ENCODE peak calls at places on chromosomes 5 and 9, in seven cellular contexts. Z is hepatocyte; U is CD8-positive, alpha-beta T cell; J is fibroblast of pulmonary artery; M is bronchial epithelial cell; R is cardiac fibroblast; S is Peyer's patch. O is an unnamed sample.

GRCh38 chr5:78109891-78110324 is 184.6 kb downstream of the AP3B1 start:
- DNase-seq in Z (no peak), U (no peak), J (no peak), M (no peak), R (no peak), S (no peak), O (no peak)

GRCh38 chr5:177303121-177303924 is at the start of the genes PRELID1 and RAB24:
- DNase-seq in Z (peak; percentile 96), U (peak; percentile 82), J (peak; percentile 76), M (peak; percentile 47), R (peak; percentile 81), S (peak; percentile 96), O (peak; percentile 74)

GRCh38 chr5:75663621-75664285 is 52.5 kb downstream of the ANKDD1B start:
- DNase-seq in Z (no peak), U (no peak), J (no peak), M (no peak), R (no peak), S (no peak), O (no peak)

GRCh38 chr9:130215341-130216119 is 43.3 kb downstream of the NCS1 start:
- DNase-seq in Z (no peak), U (peak; percentile 8), J (peak; percentile 78), M (no peak), R (peak; percentile 32), S (no peak), O (peak; percentile 56)

GRCh38 chr5:137498736-137499505 is at the start of gene SPOCK1:
- DNase-seq in Z (peak; percentile 94), U (no peak), J (peak; percentile 81), M (peak; percentile 47), R (peak; percentile 75), S (peak; percentile 71), O (peak; percentile 63)

GRCh38 chr5:74653991-74654390 is 13.5 kb upstream of the ENC1 start:
- DNase-seq in Z (no peak), U (no peak), J (no peak), M (no peak), R (no peak), S (no peak), O (no peak)

GRCh38 chr5:159324986-159325385 is 5.3 kb downstream of the IL12B start:
- DNase-seq in Z (no peak), U (no peak), J (no peak), M (no peak), R (no peak), S (no peak), O (no peak)

GRCh38 chr5:96657068-96657467 is 5.1 kb upstream of the CAST start:
- DNase-seq in Z (peak; percentile 58), U (no peak), J (peak; percentile 88), M (peak; percentile 97), R (peak; percentile 95), S (peak; percentile 73), O (peak; percentile 94)

GRCh38 chr5:13659391-13659790 is 285.1 kb downstream of the DNAH5 start:
- DNase-seq in Z (no peak), U (no peak), J (peak; percentile 1), M (peak; percentile 37), R (no peak), S (no peak), O (peak; percentile 63)

GRCh38 chr5:23507278-23507685 is at the start of gene PRDM9:
- DNase-seq in Z (no peak), U (no peak), J (peak; percentile 81), M (peak; percentile 17), R (peak; percentile 43), S (no peak), O (no peak)

GRCh38 chr5:171308453-171309275 is at the start of gene TLX3:
- DNase-seq in Z (no peak), U (no peak), J (no peak), M (peak; percentile 48), R (no peak), S (no peak), O (peak; percentile 23)

GRCh38 chr5:154580422-154580821 is 102.4 kb upstream of the HAND1 start:
- DNase-seq in Z (no peak), U (no peak), J (no peak), M (no peak), R (no peak), S (no peak), O (no peak)

GRCh38 chr9:13282998-13283397 is 3.5 kb upstream of the MPDZ start:
- DNase-seq in Z (no peak), U (no peak), J (peak; percentile 40), M (no peak), R (peak; percentile 23), S (no peak), O (peak; percentile 42)

GRCh38 chr5:132659598-132660493 is 1.9 kb downstream of the IL13 start:
- DNase-seq in Z (no peak), U (no peak), J (no peak), M (no peak), R (no peak), S (no peak), O (no peak)

GRCh38 chr5:132658383-132659302 is 670 bp downstream of the IL13 start:
- DNase-seq in Z (no peak), U (no peak), J (no peak), M (no peak), R (no peak), S (no peak), O (no peak)

GRCh38 chr5:132655821-132656773 is 1.9 kb upstream of the IL13 start:
- DNase-seq in Z (peak; percentile 38), U (peak; percentile 35), J (no peak), M (no peak), R (peak; percentile 8), S (no peak), O (no peak)

GRCh38 chr5:132657676-132658382 is at the start of gene IL13:
- DNase-seq in Z (no peak), U (no peak), J (no peak), M (no peak), R (no peak), S (no peak), O (no peak)

DNA sequence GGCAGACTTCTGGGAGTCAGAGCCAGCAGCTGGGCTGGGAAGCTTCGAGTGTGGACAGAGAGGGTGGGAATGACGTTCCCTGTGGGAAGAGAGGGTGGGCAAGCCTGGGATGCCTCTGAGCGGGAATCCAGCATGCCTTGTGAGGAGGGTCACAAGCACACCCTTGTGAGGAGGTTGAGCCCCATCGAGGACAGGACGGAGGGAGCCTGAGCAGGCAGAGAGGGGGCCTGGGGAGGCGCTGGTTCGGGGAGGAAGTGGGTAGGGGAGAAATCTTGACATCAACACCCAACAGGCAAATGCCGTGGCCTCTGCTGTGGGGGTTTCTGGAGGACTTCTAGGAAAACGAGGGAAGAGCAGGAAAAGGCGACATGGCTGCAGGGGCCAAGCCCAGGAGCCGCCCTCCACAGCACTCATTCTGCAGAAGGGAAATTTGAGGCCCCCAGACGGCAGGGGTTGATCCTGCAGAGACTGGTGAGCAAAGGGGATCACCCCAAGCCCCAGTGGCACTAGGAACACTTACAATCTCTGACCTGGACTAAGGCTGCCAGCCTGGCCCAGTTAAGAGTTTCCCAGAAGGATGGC is 1.1 kb upstream of the IL13 start:
- DNase-seq in Z (no peak), U (no peak), J (no peak), M (no peak), R (no peak), S (no peak), O (no peak)
- H3K4me3 ChIP-seq in Z (no peak overlapping the region), U (peak overlapping the region; percentile 54), J (no peak overlapping the region), M (no peak overlapping the region), R (peak overlapping the region; percentile 41), S (peak overlapping the region; percentile 37), O (no peak overlapping the region)

GRCh38 chr5:84113246-84114118 is 271.2 kb downstream of the EDIL3 start:
- DNase-seq in Z (no peak), U (no peak), J (no peak), M (peak; percentile 11), R (no peak), S (no peak), O (peak; percentile 22)
- H3K4me3 ChIP-seq in Z (no peak overlapping the region), U (no peak overlapping the region), J (no peak overlapping the region), M (no peak overlapping the region), R (no peak overlapping the region), S (no peak overlapping the region), O (no peak overlapping the region)

GRCh38 chr5:10596310-10596703 is 32.4 kb downstream of the ANKRD33B start:
- DNase-seq in Z (no peak), U (no peak), J (no peak), M (no peak), R (no peak), S (no peak), O (no peak)

GRCh38 chr5:10594591-10595210 is 30.8 kb downstream of the ANKRD33B start:
- DNase-seq in Z (no peak), U (no peak), J (peak; percentile 48), M (peak; percentile 20), R (peak; percentile 45), S (no peak), O (peak; percentile 49)

GRCh38 chr5:10595305-10595677 is 31.4 kb downstream of the ANKRD33B start:
- DNase-seq in Z (no peak), U (no peak), J (no peak), M (peak; percentile 18), R (peak; percentile 46), S (no peak), O (peak; percentile 44)

GRCh38 chr5:10596886-10597451 is 33.1 kb downstream of the ANKRD33B start:
- DNase-seq in Z (no peak), U (no peak), J (no peak), M (no peak), R (no peak), S (no peak), O (no peak)

DNA sequence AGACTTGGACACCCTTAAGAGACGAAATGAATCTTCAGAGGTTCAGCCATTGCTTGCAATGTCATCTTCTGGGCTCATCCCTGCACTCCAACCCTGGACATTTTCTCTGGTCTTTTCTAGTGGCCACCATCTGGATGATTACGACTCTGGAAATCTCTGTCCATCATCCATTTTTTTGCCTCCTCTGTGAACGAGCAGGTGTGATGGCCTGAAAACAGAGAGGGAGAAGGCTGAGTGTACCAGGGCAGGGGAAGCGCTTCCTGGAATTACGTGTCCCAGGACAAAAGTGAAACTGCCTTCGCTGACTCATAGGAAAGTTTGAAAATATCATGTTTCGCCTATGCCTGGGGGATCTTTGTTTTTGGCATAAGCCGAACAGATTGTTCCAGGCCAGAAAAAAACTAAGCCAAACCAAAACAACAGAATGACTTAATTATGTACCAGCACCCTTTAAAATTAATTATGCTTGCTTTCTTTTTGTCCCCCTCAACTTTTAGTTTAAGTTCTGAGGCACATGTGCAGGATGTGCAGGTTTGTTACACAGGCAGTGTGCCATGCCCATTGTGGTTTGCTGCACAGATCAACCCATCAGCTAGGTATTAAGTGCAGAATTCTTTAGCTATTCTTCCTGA is 31.9 kb downstream of the ANKRD33B start:
- DNase-seq in Z (peak; percentile 69), U (no peak), J (peak; percentile 85), M (peak; percentile 98), R (peak; percentile 89), S (peak; percentile 58), O (peak; percentile 92)
- H3K4me3 ChIP-seq in Z (no peak overlapping the region), U (no peak overlapping the region), J (peak overlapping the region; percentile 26), M (no peak overlapping the region), R (peak overlapping the region; percentile 16), S (no peak overlapping the region), O (peak overlapping the region; percentile 7)

GRCh38 chr9:137063311-137064026 is 6.9 kb downstream of the SAPCD2 start:
- DNase-seq in Z (no peak), U (no peak), J (no peak), M (no peak), R (no peak), S (no peak), O (no peak)

GRCh38 chr9:137065336-137065967 is 4.9 kb downstream of the SAPCD2 start:
- DNase-seq in Z (no peak), U (no peak), J (no peak), M (no peak), R (no peak), S (no peak), O (no peak)

GRCh38 chr9:137064880-137065164 is 5.5 kb downstream of the SAPCD2 start:
- DNase-seq in Z (no peak), U (no peak), J (no peak), M (no peak), R (no peak), S (no peak), O (no peak)

GRCh38 chr9:137062384-137062783 is 8.0 kb downstream of the SAPCD2 start:
- DNase-seq in Z (no peak), U (no peak), J (no peak), M (no peak), R (no peak), S (no peak), O (no peak)

GRCh38 chr9:137064027-137064879 is 6.1 kb downstream of the SAPCD2 start:
- DNase-seq in Z (peak; percentile 71), U (no peak), J (peak; percentile 51), M (no peak), R (peak; percentile 50), S (peak; percentile 83), O (no peak)
- H3K4me3 ChIP-seq in Z (no peak overlapping the region), U (no peak overlapping the region), J (no peak overlapping the region), M (no peak overlapping the region), R (no peak overlapping the region), S (no peak overlapping the region), O (no peak overlapping the region)